ENCODE peak calls at places on chromosomes 13 and 19, in five cellular contexts. Q is skeletal muscle cell, F is upper lobe of right lung, T is ovary, O is tibial artery. C is an unnamed sample.

GRCh38 chr13:70087247-70087646 is 20.4 kb upstream of the ATXN8OS start:
- DNase-seq in Q (no peak), F (no peak), T (no peak), O (no peak), C (no peak)

GRCh38 chr13:23643828-23644419 is 73.7 kb downstream of the TNFRSF19 start:
- DNase-seq in Q (no peak), F (no peak), T (no peak), O (no peak), C (no peak)

GRCh38 chr19:16259385-16260159 is 61.9 kb downstream of the AP1M1 start:
- DNase-seq in Q (no peak), F (no peak), T (no peak), O (no peak), C (no peak)

GRCh38 chr13:30755678-30756077 is 20.3 kb downstream of the ALOX5AP start:
- DNase-seq in Q (no peak), F (no peak), T (no peak), O (no peak), C (no peak)

GRCh38 chr13:94968040-94968756 is 255.9 kb upstream of the SOX21 start:
- DNase-seq in Q (no peak), F (no peak), T (peak), O (no peak), C (peak)

GRCh38 chr13:40404407-40404806 is 262.0 kb downstream of the FOXO1 start:
- DNase-seq in Q (no peak), F (no peak), T (no peak), O (no peak), C (no peak)

GRCh38 chr19:8109455-8109854 is 39.9 kb downstream of the FBN3 start:
- DNase-seq in Q (no peak), F (no peak), T (no peak), O (no peak), C (no peak)

GRCh38 chr19:15108845-15109767 is 1.9 kb downstream of the SYDE1 start:
- DNase-seq in Q (no peak), F (no peak), T (no peak), O (no peak), C (no peak)

GRCh38 chr13:104705031-104705750 is 1639.0 kb upstream of the SLC10A2 start:
- DNase-seq in Q (no peak), F (no peak), T (no peak), O (no peak), C (peak)

GRCh38 chr19:47729799-47730520 is 15.4 kb upstream of the NOP53 start:
- DNase-seq in Q (no peak), F (peak), T (peak), O (peak), C (peak)

GRCh38 chr19:41705393-41706174 is 2.8 kb upstream of the CEACAM5 start:
- DNase-seq in Q (no peak), F (peak), T (no peak), O (no peak), C (no peak)

GRCh38 chr13:46603165-46603603 is 50.2 kb downstream of the LRCH1 start:
- DNase-seq in Q (no peak), F (no peak), T (no peak), O (no peak), C (no peak)

GRCh38 chr13:30906411-30906990 is 430 bp downstream of the MEDAG start:
- DNase-seq in Q (no peak), F (no peak), T (peak), O (no peak), C (no peak)

GRCh38 chr19:20167020-20167644 is at the start of gene ZNF486:
- DNase-seq in Q (peak), F (peak), T (peak), O (peak), C (peak)

GRCh38 chr19:31214086-31214485 is 135.2 kb downstream of the TSHZ3 start:
- DNase-seq in Q (peak), F (peak), T (no peak), O (peak), C (peak)

GRCh38 chr13:72585254-72585653 is 142.2 kb downstream of the MZT1 start:
- DNase-seq in Q (no peak), F (no peak), T (no peak), O (no peak), C (no peak)

GRCh38 chr13:67369895-67370660 is 139.9 kb upstream of the PCDH9 start:
- DNase-seq in Q (peak), F (no peak), T (no peak), O (no peak), C (no peak)

GRCh38 chr19:17348700-17349099 is 11.3 kb downstream of the GTPBP3 start:
- DNase-seq in Q (no peak), F (no peak), T (peak), O (peak), C (no peak)

GRCh38 chr19:5463959-5464358 is 8.7 kb downstream of the ZNRF4 start:
- DNase-seq in Q (no peak), F (no peak), T (no peak), O (no peak), C (no peak)
- H3K4me3 ChIP-seq in Q (no peak), F (no peak), T (no peak), O (no peak), C (no peak)

GRCh38 chr19:10100163-10100785 is 2.2 kb downstream of the ANGPTL6 start:
- DNase-seq in Q (no peak), F (no peak), T (no peak), O (no peak), C (no peak)
- H3K4me3 ChIP-seq in Q (no peak), F (no peak), T (no peak), O (no peak), C (no peak)

GRCh38 chr19:28746486-28746885 is 466.5 kb downstream of the UQCRFS1 start:
- DNase-seq in Q (no peak), F (no peak), T (no peak), O (no peak), C (no peak)

GRCh38 chr19:28744943-28745342 is 468.0 kb downstream of the UQCRFS1 start:
- DNase-seq in Q (no peak), F (no peak), T (no peak), O (no peak), C (no peak)

GRCh38 chr19:28744014-28744413 is 468.9 kb downstream of the UQCRFS1 start:
- DNase-seq in Q (no peak), F (no peak), T (no peak), O (no peak), C (no peak)
- H3K4me3 ChIP-seq in Q (no peak), F (no peak), T (no peak), O (no peak), C (no peak)

GRCh38 chr19:45933759-45934158 is 19.2 kb upstream of the NANOS2 start:
- DNase-seq in Q (no peak), F (no peak), T (no peak), O (no peak), C (no peak)

GRCh38 chr19:45938733-45939319 is 24.2 kb upstream of the NANOS2 start:
- DNase-seq in Q (no peak), F (no peak), T (no peak), O (no peak), C (no peak)

GRCh38 chr19:45931055-45931454 is 16.5 kb upstream of the NANOS2 start:
- DNase-seq in Q (no peak), F (no peak), T (no peak), O (no peak), C (no peak)

GRCh38 chr19:45935267-45935666 is 20.7 kb upstream of the NANOS2 start:
- DNase-seq in Q (no peak), F (no peak), T (no peak), O (no peak), C (peak)

DNA sequence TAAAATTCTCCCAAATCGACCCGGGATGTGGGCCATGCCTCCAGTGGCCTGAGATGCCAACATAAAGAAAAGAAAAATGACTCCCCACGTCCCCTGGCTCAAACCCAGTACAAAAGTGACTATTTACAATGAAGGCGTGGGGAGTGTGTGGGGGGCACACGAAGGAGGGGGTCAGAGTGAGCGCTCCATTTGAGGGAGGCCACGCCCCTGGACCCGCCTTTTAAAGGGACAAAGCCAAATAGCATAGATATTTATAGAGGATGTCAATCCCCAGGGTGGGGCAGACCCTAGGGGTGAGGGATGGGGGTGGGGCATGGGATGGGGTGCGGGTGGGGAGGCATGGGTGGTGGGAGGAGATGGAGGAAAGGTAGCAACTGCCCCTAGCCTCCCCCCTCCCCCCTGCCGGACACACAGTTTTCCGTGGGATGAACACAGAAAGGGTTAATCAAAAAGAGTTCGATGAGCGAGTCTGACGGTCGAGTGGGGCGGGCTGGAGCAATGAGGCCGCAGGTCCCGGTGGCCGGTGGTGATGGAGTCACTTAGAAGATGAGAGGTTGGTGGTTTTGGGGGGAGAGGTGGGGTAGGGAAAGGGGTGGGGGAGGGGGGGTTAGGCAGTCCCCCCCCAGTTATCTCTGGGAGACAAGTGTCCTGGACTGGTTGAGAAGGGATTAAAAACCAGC is 20.1 kb upstream of the NANOS2 start:
- DNase-seq in Q (no peak), F (no peak), T (no peak), O (no peak), C (peak)
- H3K4me3 ChIP-seq in Q (no peak), F (no peak), T (no peak), O (no peak), C (no peak)

DNA sequence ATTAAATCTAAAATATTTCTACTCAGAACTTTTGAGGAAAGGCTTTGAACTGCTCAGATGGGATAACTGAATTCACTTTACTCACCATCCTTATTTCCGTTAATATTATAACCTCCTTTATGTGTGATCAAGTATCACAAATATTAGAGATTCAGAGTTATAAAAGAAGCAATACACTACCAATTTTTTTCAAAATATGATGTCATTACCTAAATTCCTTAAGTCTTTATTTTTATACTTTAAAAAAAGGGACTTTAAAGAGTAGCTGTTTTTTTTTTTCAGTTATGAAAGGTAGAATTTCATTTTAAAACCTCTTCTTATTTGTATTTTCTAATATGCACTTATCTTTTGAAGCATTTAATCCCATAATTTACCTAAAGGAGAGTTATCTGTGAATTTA is 239.5 kb downstream of the DIAPH3 start:
- DNase-seq in Q (no peak), F (no peak), T (no peak), O (no peak), C (no peak)
- H3K4me3 ChIP-seq in Q (no peak), F (no peak), T (no peak), O (no peak), C (no peak)

DNA sequence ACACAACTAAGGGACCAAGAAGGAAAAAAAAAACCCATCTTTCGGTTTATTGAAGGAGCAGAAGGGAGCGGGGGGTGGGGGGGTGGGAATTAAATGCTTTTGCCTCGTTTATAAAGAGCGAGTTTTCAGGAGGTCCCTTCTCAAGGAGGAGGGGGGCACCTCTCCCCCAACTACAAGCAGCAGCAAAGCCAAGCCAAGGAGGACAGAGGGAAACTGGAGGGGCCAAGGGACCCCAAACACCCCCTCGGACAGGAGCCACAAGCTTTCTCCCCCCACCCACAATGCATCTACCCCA is 2.4 kb downstream of the IRF2BP1 start:
- DNase-seq in Q (no peak), F (no peak), T (no peak), O (no peak), C (no peak)
- H3K4me3 ChIP-seq in Q (no peak), F (no peak), T (no peak), O (peak), C (no peak)

GRCh38 chr19:55459950-55460657 is 1.3 kb downstream of the ISOC2 start:
- DNase-seq in Q (no peak), F (no peak), T (no peak), O (no peak), C (no peak)
- H3K4me3 ChIP-seq in Q (peak), F (peak), T (peak), O (peak), C (peak)

DNA sequence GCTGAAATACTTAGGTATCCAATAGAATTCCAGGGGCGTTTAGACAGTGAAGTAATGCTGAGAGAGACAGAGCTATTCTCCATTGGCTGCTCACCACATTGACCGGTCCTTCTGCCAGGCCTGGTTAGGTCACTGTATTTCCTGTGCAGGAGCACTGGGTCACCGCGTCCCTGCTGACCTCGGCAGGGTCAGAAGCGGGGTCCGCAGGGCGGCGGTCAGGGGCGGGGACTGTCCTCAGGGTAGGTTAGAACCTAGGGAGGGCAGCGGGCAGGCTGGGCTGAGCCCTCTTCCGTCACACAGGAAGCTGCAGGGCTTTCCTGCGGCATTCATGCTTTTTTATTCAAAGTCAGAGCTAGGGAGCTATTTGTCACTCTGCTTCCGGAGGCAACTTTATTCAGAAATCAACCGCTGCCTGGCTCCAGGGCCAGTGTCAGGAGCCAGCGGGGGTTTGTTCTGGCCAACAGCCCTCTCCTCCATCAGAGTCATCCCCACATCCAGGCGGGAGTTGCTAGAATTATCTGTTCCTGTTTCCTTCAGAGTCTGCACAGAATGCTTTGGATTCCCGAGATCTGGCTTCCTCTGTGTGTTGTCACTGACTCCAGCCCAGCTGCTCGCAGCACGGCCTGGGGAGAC is 81.3 kb upstream of the WASF3 start:
- DNase-seq in Q (no peak), F (no peak), T (no peak), O (peak), C (no peak)
- H3K4me3 ChIP-seq in Q (peak), F (peak), T (no peak), O (peak), C (no peak)